ENCODE peak calls at places on chromosomes 4 and X, in seven cellular contexts. I, F, B, X, E, S and A are unnamed samples.

GRCh38 chr4:83043801-83044407 is 8.9 kb downstream of the COPS4 start:
- DNase-seq in I (no peak), E (no peak), X (no peak), B (no peak), S (no peak), F (no peak), A (no peak)

GRCh38 chrX:29065477-29065876 is 478.2 kb downstream of the IL1RAPL1 start:
- DNase-seq in F (no peak), X (no peak), E (no peak), S (no peak), B (no peak), I (no peak), A (no peak)

GRCh38 chr4:138501614-138502013 is 259.5 kb upstream of the SLC7A11 start:
- DNase-seq in B (no peak), F (no peak), E (no peak), S (no peak), X (no peak), I (no peak), A (no peak)

GRCh38 chr4:73674451-73674919 is 54.2 kb upstream of the RASSF6 start:
- DNase-seq in E (no peak), X (no peak), S (no peak), I (no peak), F (no peak), B (no peak), A (no peak)

GRCh38 chr4:119525005-119525749 is 103.4 kb downstream of the PDE5A start:
- DNase-seq in B (peak), E (no peak), X (no peak), F (no peak), S (no peak), I (no peak), A (peak)

GRCh38 chr4:151250706-151251105 is 26.3 kb upstream of the PRSS48 start:
- DNase-seq in F (no peak), S (peak), I (no peak), E (no peak), B (no peak), X (no peak), A (no peak)

GRCh38 chr4:62500296-62500695 is 1300.2 kb downstream of the ADGRL3 start:
- DNase-seq in F (no peak), E (no peak), B (no peak), S (no peak), X (no peak), I (no peak), A (no peak)

GRCh38 chr4:109588176-109588575 is 28.1 kb downstream of the MCUB start:
- DNase-seq in X (no peak), S (no peak), E (peak), I (no peak), B (no peak), F (no peak), A (no peak)

GRCh38 chr4:56757821-56758400 is 63.6 kb downstream of the SPINK2 start:
- DNase-seq in B (peak), E (peak), F (no peak), I (peak), S (peak), X (no peak), A (peak)

GRCh38 chr4:138182838-138183426 is 59.2 kb downstream of the SLC7A11 start:
- DNase-seq in B (peak), E (no peak), F (peak), S (no peak), I (peak), X (peak), A (no peak)

GRCh38 chrX:1322393-1322792 is 14.2 kb upstream of the IL3RA start:
- DNase-seq in S (no peak), X (no peak), I (no peak), E (no peak), F (no peak), B (no peak), A (no peak)

GRCh38 chrX:53732797-53733196 is 46.3 kb upstream of the HUWE1 start:
- DNase-seq in E (no peak), B (no peak), F (no peak), I (no peak), S (no peak), X (no peak), A (no peak)

GRCh38 chr4:3071811-3072210 is 2.5 kb downstream of the HTT-AS start:
- DNase-seq in B (no peak), I (no peak), S (no peak), E (no peak), X (no peak), F (no peak), A (no peak)

GRCh38 chrX:150035531-150035930 is 97.2 kb upstream of the EOLA2 start:
- DNase-seq in S (no peak), I (no peak), E (no peak), F (no peak), B (no peak), X (no peak), A (no peak)

GRCh38 chrX:132957211-132958085 is 981 bp downstream of the HS6ST2 start:
- DNase-seq in F (no peak), E (no peak), I (no peak), S (peak), B (no peak), X (peak), A (no peak)

GRCh38 chr4:161629694-161630441 is 533.9 kb downstream of the FSTL5 start:
- DNase-seq in E (no peak), S (no peak), F (no peak), I (no peak), X (no peak), B (no peak), A (no peak)

GRCh38 chr4:134320048-134320447 is 118.5 kb upstream of the PABPC4L start:
- DNase-seq in E (no peak), X (no peak), F (no peak), I (no peak), B (no peak), S (no peak), A (no peak)

GRCh38 chrX:134520860-134521390 is 61.0 kb downstream of the HPRT1 start:
- DNase-seq in F (peak), E (no peak), S (no peak), X (peak), I (peak), B (peak), A (no peak)

GRCh38 chr4:52950226-52950625 is 88.1 kb downstream of the RASL11B start:
- DNase-seq in E (no peak), S (no peak), B (no peak), F (no peak), X (no peak), I (no peak), A (no peak)

GRCh38 chrX:153829799-153830631 is at the start of gene PDZD4:
- DNase-seq in S (peak), B (no peak), I (no peak), X (peak), E (no peak), F (peak), A (no peak)

GRCh38 chr4:143300860-143301259 is 35.8 kb upstream of the GAB1 start:
- DNase-seq in I (no peak), X (no peak), F (no peak), E (no peak), S (no peak), B (no peak), A (no peak)

GRCh38 chr4:26083987-26084386 is 170.0 kb downstream of the SMIM20 start:
- DNase-seq in F (no peak), E (peak), B (no peak), S (no peak), I (peak), X (no peak), A (peak)

GRCh38 chr4:185011408-185011807 is 6.9 kb upstream of the HELT start:
- DNase-seq in F (peak), X (peak), I (peak), B (peak), S (peak), E (no peak), A (no peak)

GRCh38 chrX:7446815-7447214 is 298.9 kb upstream of the PUDP start:
- DNase-seq in B (no peak), F (no peak), I (no peak), E (no peak), S (no peak), X (no peak), A (no peak)

GRCh38 chrX:102654696-102655095 is 3.4 kb downstream of the GPRASP1 start:
- DNase-seq in E (no peak), I (no peak), F (no peak), X (no peak), B (no peak), S (no peak), A (no peak)

GRCh38 chr4:110982486-110982885 is 359.6 kb upstream of the PITX2 start:
- DNase-seq in F (no peak), B (no peak), E (no peak), I (no peak), S (no peak), X (no peak), A (no peak)

GRCh38 chr4:149549911-149550310 is 265.7 kb downstream of the IQCM start:
- DNase-seq in S (no peak), E (no peak), B (no peak), F (no peak), I (no peak), X (no peak), A (no peak)

GRCh38 chr4:105989411-105990242 is 94.4 kb downstream of the NPNT start:
- DNase-seq in S (no peak), B (no peak), F (no peak), I (no peak), E (no peak), X (no peak), A (no peak)

GRCh38 chr4:147736458-147736857 is 4.6 kb downstream of the ARHGAP10 start:
- DNase-seq in X (no peak), E (no peak), F (no peak), S (no peak), I (no peak), B (no peak), A (no peak)

GRCh38 chr4:48778431-48779094 is 1.5 kb downstream of the FRYL start:
- DNase-seq in F (no peak), I (no peak), X (peak), E (no peak), B (peak), S (no peak), A (no peak)

GRCh38 chr4:18020145-18020670 is 1.3 kb downstream of the LCORL start:
- DNase-seq in E (no peak), X (no peak), I (no peak), F (no peak), B (no peak), S (no peak), A (no peak)

GRCh38 chrX:9659571-9660195 is 106.0 kb downstream of the GPR143 start:
- DNase-seq in F (no peak), X (no peak), I (no peak), S (no peak), E (no peak), B (no peak), A (no peak)

GRCh38 chrX:9665113-9665512 is 100.5 kb downstream of the GPR143 start:
- DNase-seq in S (no peak), F (no peak), X (no peak), E (no peak), B (no peak), I (no peak), A (no peak)

GRCh38 chrX:9668537-9668936 is 97.1 kb downstream of the GPR143 start:
- DNase-seq in I (no peak), F (no peak), S (no peak), E (no peak), B (no peak), X (no peak), A (no peak)

GRCh38 chrX:9662148-9662547 is 103.5 kb downstream of the GPR143 start:
- DNase-seq in S (no peak), F (no peak), I (no peak), B (no peak), X (no peak), E (no peak), A (no peak)

DNA sequence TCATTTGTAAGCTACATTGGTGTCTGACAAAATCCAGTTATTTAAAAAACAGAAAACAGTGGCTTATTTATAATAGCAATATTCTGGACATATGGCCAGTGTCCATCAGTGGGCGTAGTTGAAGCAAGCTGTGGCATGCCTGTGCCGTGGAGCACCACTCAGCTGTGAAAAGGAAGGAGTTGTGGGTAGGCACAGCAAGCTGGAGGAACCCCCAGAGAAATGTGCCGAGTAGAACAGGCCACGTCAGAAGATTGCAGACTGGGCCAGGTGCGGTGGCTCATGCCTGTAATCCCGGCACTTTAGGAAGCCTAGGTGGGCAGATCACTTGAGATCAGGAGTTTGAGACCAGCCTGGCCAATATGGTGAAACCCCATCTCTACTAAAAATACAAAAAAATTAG is 102.4 kb downstream of the GPR143 start:
- DNase-seq in E (no peak), B (no peak), X (no peak), S (no peak), F (no peak), I (no peak), A (no peak)
- TF ChIP-seq SIN3A in E (no peak), B (no peak), X (no peak), S (no peak), F (no peak), I (no peak), A (no peak)

GRCh38 chr4:87092389-87093141 is 127.9 kb downstream of the KLHL8 start:
- DNase-seq in E (no peak), X (peak), B (peak), S (no peak), F (peak), I (peak), A (no peak)
- TF ChIP-seq SIN3A in E (no peak), X (no peak), B (no peak), S (no peak), F (no peak), I (no peak), A (no peak)

DNA sequence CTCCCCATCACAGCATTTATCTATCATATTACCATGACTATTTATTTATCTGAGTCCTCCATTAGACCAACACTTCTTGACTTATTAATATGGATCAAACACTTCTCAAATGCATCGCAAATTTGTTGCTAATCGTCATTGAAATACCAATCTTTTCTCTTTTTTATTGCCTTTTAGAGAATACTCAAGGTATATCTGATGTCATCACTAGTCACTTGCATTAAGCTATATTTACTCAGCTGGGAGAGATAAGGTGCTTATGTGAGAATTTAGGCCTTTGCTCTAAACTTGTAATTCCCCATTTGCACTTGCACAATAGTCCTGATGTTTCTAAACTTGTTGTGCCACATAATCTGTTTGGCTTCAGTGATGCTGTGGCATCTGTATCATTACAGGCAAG is 95.0 kb downstream of the RASGEF1B start:
- DNase-seq in B (no peak), I (no peak), X (no peak), S (no peak), F (no peak), E (no peak), A (no peak)
- TF ChIP-seq SIN3A in B (no peak), I (no peak), X (no peak), S (no peak), F (no peak), E (no peak), A (no peak)

GRCh38 chr4:54723786-54724185 is 66.0 kb downstream of the KIT start:
- DNase-seq in X (peak), E (no peak), B (no peak), S (no peak), F (no peak), I (no peak), A (no peak)
- TF ChIP-seq SIN3A in X (no peak), E (no peak), B (no peak), S (no peak), F (no peak), I (no peak), A (no peak)

GRCh38 chrX:23223169-23223568 is 111.5 kb upstream of the PTCHD1 start:
- DNase-seq in S (no peak), X (no peak), B (no peak), F (no peak), I (no peak), E (no peak), A (no peak)
- TF ChIP-seq SIN3A in S (no peak), X (no peak), B (no peak), F (no peak), I (no peak), E (no peak), A (no peak)

GRCh38 chr4:100986360-100986868 is 360.9 kb downstream of the PPP3CA start:
- DNase-seq in B (peak), S (peak), F (no peak), E (no peak), I (no peak), X (no peak), A (no peak)

GRCh38 chr4:100985576-100985975 is 361.8 kb downstream of the PPP3CA start:
- DNase-seq in B (no peak), S (no peak), E (no peak), F (no peak), I (no peak), X (no peak), A (no peak)

GRCh38 chr4:100983426-100983825 is 363.9 kb downstream of the PPP3CA start:
- DNase-seq in I (no peak), F (no peak), B (no peak), S (no peak), E (no peak), X (no peak), A (no peak)

GRCh38 chr4:100982345-100982744 is 365.0 kb downstream of the PPP3CA start:
- DNase-seq in E (no peak), B (no peak), F (no peak), I (no peak), X (no peak), S (no peak), A (no peak)

GRCh38 chr4:100984901-100985300 is 362.4 kb downstream of the PPP3CA start:
- DNase-seq in I (no peak), F (no peak), B (no peak), X (no peak), E (no peak), S (no peak), A (no peak)
- TF ChIP-seq SIN3A in I (no peak), F (no peak), B (no peak), X (no peak), E (no peak), S (no peak), A (no peak)